ENCODE peak calls at places on chromosome 14, in five cellular contexts. Z, B, R, G and Q are unnamed samples.

GRCh38 chr14:72636094-72636493 is 257.8 kb downstream of the DPF3 start:
- DNase-seq in B (no peak), R (no peak), Z (no peak), G (no peak), Q (no peak)

GRCh38 chr14:105761842-105762241 is 235.5 kb downstream of the TMEM121 start:
- DNase-seq in G (peak), B (no peak), R (no peak), Z (no peak), Q (no peak)

GRCh38 chr14:75279153-75279738 is 618 bp downstream of the FOS start:
- DNase-seq in G (peak), B (peak), R (peak), Z (no peak), Q (peak)

GRCh38 chr14:69695664-69696527 is 71.0 kb upstream of the SRSF5 start:
- DNase-seq in B (peak), G (peak), R (peak), Z (no peak), Q (peak)

GRCh38 chr14:91021115-91021514 is 39.3 kb downstream of the RPS6KA5 start:
- DNase-seq in Z (no peak), R (no peak), B (no peak), G (no peak), Q (no peak)

GRCh38 chr14:22251090-22251489 is 337.9 kb downstream of the DAD1 start:
- DNase-seq in B (peak), G (no peak), Z (no peak), R (no peak), Q (no peak)

GRCh38 chr14:75643985-75644384 is 16.7 kb downstream of the ERG28 start:
- DNase-seq in G (no peak), B (no peak), Z (no peak), R (no peak), Q (no peak)

GRCh38 chr14:21044106-21044618 is 2.0 kb downstream of the RNASE7 start:
- DNase-seq in Z (no peak), G (peak), R (no peak), B (no peak), Q (no peak)

GRCh38 chr14:49586673-49587460 is 687 bp upstream of the RPS29 start:
- DNase-seq in R (peak), G (peak), Z (peak), B (peak), Q (peak)

GRCh38 chr14:94128216-94128839 is 1.1 kb downstream of the IFI27L2 start:
- DNase-seq in Z (no peak), B (no peak), G (peak), R (no peak), Q (no peak)

GRCh38 chr14:66038214-66038977 is 447.8 kb upstream of the CCDC196 start:
- DNase-seq in R (peak), G (no peak), B (peak), Z (peak), Q (peak)

GRCh38 chr14:75896341-75896740 is 85.5 kb downstream of the TGFB3 start:
- DNase-seq in B (no peak), Z (no peak), G (no peak), R (no peak), Q (no peak)

GRCh38 chr14:56807586-56808168 is 2.6 kb downstream of the OTX2 start:
- DNase-seq in B (no peak), R (no peak), Z (no peak), G (no peak), Q (no peak)

GRCh38 chr14:51548187-51548586 is 103.5 kb upstream of the FRMD6 start:
- DNase-seq in G (no peak), B (no peak), Z (no peak), R (no peak), Q (no peak)

GRCh38 chr14:35898217-35898775 is 72.2 kb downstream of the BRMS1L start:
- DNase-seq in G (no peak), Z (no peak), R (no peak), B (no peak), Q (no peak)

GRCh38 chr14:65065719-65066118 is 36.6 kb downstream of the MAX start:
- DNase-seq in B (no peak), R (no peak), G (no peak), Z (no peak), Q (no peak)

GRCh38 chr14:42563313-42563712 is 956.6 kb downstream of the LRFN5 start:
- DNase-seq in R (no peak), Z (no peak), G (no peak), B (no peak), Q (no peak)

GRCh38 chr14:96888593-96888992 is 91.4 kb downstream of the VRK1 start:
- DNase-seq in B (no peak), G (no peak), Z (no peak), R (no peak), Q (no peak)

GRCh38 chr14:64409509-64409908 is 21.4 kb downstream of the MTHFD1 start:
- DNase-seq in B (no peak), R (no peak), Z (no peak), G (no peak), Q (no peak)

GRCh38 chr14:49405291-49405690 is 180.9 kb downstream of the RPS29 start:
- DNase-seq in G (no peak), Z (no peak), B (peak), R (no peak), Q (peak)

GRCh38 chr14:67680121-67680602 is 5.7 kb upstream of the VTI1B start:
- DNase-seq in R (peak), Z (no peak), G (no peak), B (peak), Q (peak)

GRCh38 chr14:53608369-53608768 is 348.3 kb downstream of the BMP4 start:
- DNase-seq in Z (no peak), R (no peak), G (peak), B (peak), Q (no peak)

GRCh38 chr14:90740946-90741681 is 75.1 kb downstream of the TTC7B start:
- DNase-seq in R (no peak), Z (no peak), G (no peak), B (no peak), Q (no peak)

GRCh38 chr14:60933920-60934655 is 46.8 kb downstream of the TRMT5 start:
- DNase-seq in G (no peak), Z (no peak), R (no peak), B (no peak), Q (no peak)

GRCh38 chr14:87869619-87870583 is 123.1 kb downstream of the GALC start:
- DNase-seq in B (peak), G (no peak), Z (no peak), R (peak), Q (peak)

GRCh38 chr14:95185452-95186392 is 28.4 kb upstream of the DICER1 start:
- DNase-seq in R (peak), Z (no peak), B (peak), G (peak), Q (peak)

GRCh38 chr14:26872930-26873470 is 275.2 kb upstream of the NOVA1 start:
- DNase-seq in R (no peak), G (peak), Z (no peak), B (no peak), Q (no peak)

GRCh38 chr14:90777830-90778467 is 38.3 kb downstream of the TTC7B start:
- DNase-seq in B (no peak), R (no peak), G (peak), Z (no peak), Q (no peak)

GRCh38 chr14:61103541-61104339 is 122.7 kb downstream of the SLC38A6 start:
- DNase-seq in Z (peak), R (peak), G (peak), B (peak), Q (peak)

GRCh38 chr14:35687335-35687939 is 121.7 kb downstream of the RALGAPA1 start:
- DNase-seq in G (no peak), B (peak), Z (peak), R (peak), Q (peak)

GRCh38 chr14:78950654-78951053 is 780.5 kb downstream of the NRXN3 start:
- DNase-seq in G (no peak), R (peak), B (peak), Z (no peak), Q (peak)

GRCh38 chr14:90274808-90275454 is 18.6 kb downstream of the PSMC1 start:
- DNase-seq in B (peak), Z (no peak), R (peak), G (peak), Q (peak)

GRCh38 chr14:68854421-68854820 is 61.6 kb upstream of the ZFP36L1 start:
- DNase-seq in G (peak), B (no peak), R (no peak), Z (no peak), Q (peak)

GRCh38 chr14:66802962-66803361 is 295.0 kb downstream of the GPHN start:
- DNase-seq in G (no peak), R (no peak), Z (no peak), B (no peak), Q (no peak)

GRCh38 chr14:89226789-89227489 is 190.1 kb downstream of the FOXN3 start:
- DNase-seq in G (no peak), Z (no peak), B (no peak), R (peak), Q (peak)

GRCh38 chr14:58705066-58705465 is 67.3 kb downstream of the DACT1 start:
- DNase-seq in R (peak), G (no peak), B (no peak), Z (no peak), Q (peak)

GRCh38 chr14:23617539-23617938 is 18.6 kb upstream of the DHRS2 start:
- DNase-seq in B (no peak), R (no peak), Z (no peak), G (no peak), Q (no peak)
- H3K4me3 ChIP-seq in B (no peak), R (no peak), Z (no peak), G (no peak), Q (no peak)

DNA sequence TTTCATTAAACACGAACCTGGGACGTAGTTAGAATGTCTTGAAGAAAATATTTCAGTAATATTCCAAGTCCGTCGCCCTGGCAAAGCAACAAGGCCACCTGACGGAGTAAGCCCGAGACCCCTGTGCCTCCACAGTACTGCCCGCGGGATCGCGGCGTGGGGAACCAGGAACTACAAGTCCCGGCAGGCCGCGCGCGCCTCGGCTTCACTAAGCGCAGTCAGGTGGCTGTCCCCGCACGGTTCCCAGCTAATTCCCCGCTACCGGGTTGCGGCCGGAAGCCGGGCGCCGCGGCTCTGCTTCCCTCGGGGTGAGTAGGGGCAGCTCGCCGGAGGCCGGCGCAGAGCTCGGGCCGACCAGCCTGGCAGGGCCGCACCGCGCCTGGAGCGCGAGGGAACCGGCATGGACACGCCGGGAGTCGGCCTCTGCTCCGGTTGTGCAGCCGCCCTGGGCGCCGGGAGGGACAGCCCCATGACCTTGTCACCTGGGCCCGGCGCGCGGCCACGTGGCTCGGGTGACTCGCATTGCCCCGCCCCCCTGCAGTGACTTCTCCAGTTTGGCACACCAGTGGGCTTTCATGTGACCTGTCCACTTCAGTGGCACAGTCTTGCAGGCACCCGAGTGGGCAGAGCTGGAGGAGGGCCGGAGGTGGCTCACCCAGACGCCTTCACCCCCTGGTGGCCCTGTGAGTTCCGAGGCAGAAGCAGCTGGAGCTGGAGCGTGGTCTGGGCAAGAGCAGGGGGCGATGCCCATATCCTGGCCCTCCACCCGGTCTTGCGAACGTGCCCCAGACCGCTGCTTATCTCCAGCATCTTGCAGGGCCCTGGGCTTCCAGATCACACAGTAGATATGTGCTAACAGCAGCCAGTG is at the start of gene ADCK1:
- DNase-seq in R (peak), Z (peak), G (peak), B (peak), Q (peak)
- TF ChIP-seq CTCF in R (peak), Z (peak), G (no peak), B (peak), Q (peak)

DNA sequence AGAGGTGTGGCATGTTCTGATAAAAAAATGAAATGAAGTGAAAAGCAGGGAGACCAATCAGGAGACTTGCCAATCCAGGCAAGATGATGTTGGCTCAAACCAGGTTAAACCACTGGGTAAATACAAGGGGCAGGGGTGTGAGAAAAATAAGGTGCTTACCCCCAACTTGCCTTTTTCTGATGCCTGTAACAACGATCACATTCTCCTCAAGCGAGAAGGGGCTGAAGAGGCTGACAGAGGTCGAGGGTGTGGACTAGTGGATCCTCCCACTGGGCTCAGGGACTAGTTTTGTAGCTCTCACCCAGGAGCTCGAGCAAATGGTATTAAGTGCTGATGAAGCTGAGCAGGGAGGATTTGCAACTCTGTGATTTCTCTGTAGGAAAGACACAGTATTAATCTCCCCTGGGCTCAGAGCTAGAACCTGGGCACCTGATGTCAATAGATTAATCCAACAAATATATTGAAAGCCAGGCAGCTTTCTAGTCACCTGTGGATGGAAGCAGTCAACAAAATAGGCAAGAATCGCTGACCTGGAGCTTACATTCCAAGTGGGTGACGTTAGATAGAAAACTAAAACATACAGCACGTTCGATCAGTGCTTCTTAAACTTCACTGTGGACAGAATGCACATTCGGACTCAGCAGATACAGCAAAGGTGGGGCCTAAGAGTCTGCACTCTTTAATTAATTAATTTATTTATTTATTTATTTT is 15.2 kb upstream of the EAPP start:
- DNase-seq in R (peak), B (no peak), G (peak), Z (no peak), Q (peak)
- H3K4me3 ChIP-seq in R (peak), B (no peak), G (no peak), Z (no peak), Q (peak)

GRCh38 chr14:23951590-23952143 is 1.9 kb upstream of the DHRS4 start:
- DNase-seq in B (no peak), G (no peak), R (no peak), Z (no peak), Q (no peak)
- TF ChIP-seq CTCF in B (no peak), G (no peak), R (peak), Z (peak), Q (no peak)

GRCh38 chr14:104664107-104664506 is 25.3 kb upstream of the INF2 start:
- DNase-seq in R (no peak), G (no peak), Z (no peak), B (no peak), Q (no peak)

GRCh38 chr14:104665092-104665662 is 24.2 kb upstream of the INF2 start:
- DNase-seq in R (no peak), G (no peak), Z (no peak), B (peak), Q (no peak)

GRCh38 chr14:104664588-104664987 is 24.8 kb upstream of the INF2 start:
- DNase-seq in R (no peak), Z (no peak), G (no peak), B (no peak), Q (no peak)

GRCh38 chr14:104666981-104667380 is 22.4 kb upstream of the INF2 start:
- DNase-seq in Z (no peak), B (no peak), G (no peak), R (no peak), Q (no peak)

DNA sequence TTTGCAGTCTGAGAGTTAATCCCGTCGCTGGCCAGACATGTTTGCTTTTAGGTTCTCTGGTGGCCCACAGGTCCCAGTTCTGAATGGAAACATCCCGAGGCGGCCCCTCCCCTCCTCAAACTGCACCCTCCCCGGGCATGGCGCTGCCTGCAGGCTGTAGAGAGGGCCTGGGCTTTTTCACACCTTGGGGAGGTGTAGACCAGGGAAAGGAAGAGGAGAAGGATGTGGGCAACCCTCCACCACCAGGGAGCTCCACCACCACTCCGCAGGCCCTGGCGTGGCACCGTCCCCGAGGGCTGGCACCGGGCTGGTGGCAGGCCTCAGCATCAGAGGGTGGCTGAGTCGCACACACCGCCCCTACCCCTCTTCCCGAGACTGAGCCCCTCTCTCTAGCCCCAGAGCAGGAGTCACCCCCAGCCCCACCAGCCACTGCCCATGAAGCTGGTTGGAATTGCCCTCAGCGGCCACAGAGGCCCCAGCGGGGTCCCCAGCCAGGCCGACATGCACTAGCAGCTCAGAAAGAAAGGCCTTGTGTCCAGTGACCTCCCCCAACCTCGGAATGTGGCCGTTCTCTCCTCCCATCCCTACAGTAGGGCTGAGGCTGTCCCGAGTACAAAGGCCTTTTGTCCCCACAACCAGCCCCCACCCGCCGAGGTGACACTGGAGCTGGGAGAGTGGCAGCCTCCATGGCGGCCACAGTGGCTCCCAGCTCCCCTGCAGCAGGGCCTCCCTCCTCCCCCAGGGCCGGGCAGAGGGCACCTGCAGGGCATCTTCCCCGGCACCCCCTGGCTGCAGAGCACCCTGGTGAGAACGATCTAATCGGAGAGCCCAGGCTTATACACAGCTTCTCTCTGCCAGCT is 23.5 kb upstream of the INF2 start:
- DNase-seq in R (no peak), B (no peak), G (no peak), Z (no peak), Q (no peak)
- H3K4me3 ChIP-seq in R (no peak), B (no peak), G (no peak), Z (no peak), Q (no peak)

DNA sequence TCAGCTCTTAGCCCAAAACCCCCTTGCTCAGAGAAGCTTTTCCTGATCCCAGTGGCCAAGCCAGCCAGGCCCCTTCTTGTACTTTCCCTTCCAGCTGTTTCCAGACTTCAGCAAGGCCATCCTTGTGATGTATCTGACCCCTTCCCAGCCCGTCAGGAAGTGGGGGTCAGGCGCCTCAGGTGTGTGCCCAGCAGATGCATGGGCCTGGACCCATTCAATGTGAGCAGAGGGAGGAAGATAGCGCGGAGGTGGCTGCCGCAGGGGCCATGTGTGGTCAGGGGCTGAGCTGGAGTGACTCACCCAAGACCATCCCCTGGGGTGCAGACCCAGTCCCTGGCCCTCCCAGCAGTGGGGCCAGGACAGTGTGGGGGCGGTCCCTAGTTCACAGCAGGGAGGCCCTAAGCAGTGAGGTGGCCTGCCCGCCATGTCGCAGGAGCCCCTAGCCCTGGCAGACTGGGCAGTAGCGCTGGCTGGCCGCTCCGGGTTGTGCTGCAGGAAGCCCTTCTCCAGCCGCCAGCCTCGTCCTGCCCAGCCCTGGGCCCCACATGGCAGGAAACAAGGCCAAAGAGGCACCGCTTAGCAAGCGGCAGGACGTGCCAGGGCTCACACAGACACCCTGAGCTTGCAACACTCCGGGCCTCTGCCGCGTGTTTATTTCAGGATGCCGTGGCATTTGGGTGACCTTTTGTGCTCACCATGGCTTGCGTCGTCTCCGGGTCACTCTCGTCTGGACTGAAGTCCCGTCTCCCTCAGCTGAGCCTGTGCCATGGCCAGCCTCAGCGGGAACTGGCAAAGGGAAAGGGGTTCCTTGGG is 12.0 kb downstream of the ADSS1 start:
- DNase-seq in Z (no peak), B (peak), G (peak), R (peak), Q (peak)
- TF ChIP-seq CTCF in Z (no peak), B (no peak), G (no peak), R (no peak), Q (no peak)

GRCh38 chr14:70823281-70823680 is 14.0 kb upstream of the MAP3K9 start:
- DNase-seq in R (no peak), Z (no peak), G (no peak), B (no peak), Q (no peak)
- H3K4me3 ChIP-seq in R (no peak), Z (peak), G (no peak), B (no peak), Q (no peak)

GRCh38 chr14:25042362-25043299 is 7.3 kb downstream of the STXBP6 start:
- DNase-seq in G (no peak), R (peak), Z (no peak), B (peak), Q (peak)
- TF ChIP-seq CTCF in G (no peak), R (peak), Z (peak), B (peak), Q (peak)

GRCh38 chr14:33938131-33938949 is 12.5 kb downstream of the EGLN3 start:
- DNase-seq in B (peak), R (peak), Z (no peak), G (peak), Q (no peak)
- H3K4me3 ChIP-seq in B (no peak), R (no peak), Z (no peak), G (no peak), Q (no peak)